ENCODE peak calls at places on chromosomes 5 and 9, in ten cellular contexts. I is RWPE1, N is fibroblast of mammary gland, E is endodermal cell, U is GM20000, J is mucosa of descending colon, S is transverse colon, H is Calu3, V is astrocyte of the cerebellum, A is GM10248. F is an unnamed sample.

GRCh38 chr5:102807878-102808502 is 52.9 kb downstream of the PAM start:
- DNase-seq in S (peak), J (no peak), E (peak), V (peak), A (no peak), I (no peak), H (no peak), N (peak), U (no peak), F (no peak)

GRCh38 chr9:114968710-114969109 is 38.3 kb upstream of the TNFSF8 start:
- DNase-seq in V (peak), E (peak), U (peak), I (peak), S (no peak), J (no peak), N (peak), A (no peak), H (no peak), F (peak)

GRCh38 chr5:162214551-162214950 is 147.0 kb downstream of the GABRG2 start:
- DNase-seq in A (no peak), S (no peak), I (no peak), U (no peak), V (no peak), H (no peak), E (no peak), N (no peak), J (no peak), F (no peak)

GRCh38 chr9:74940600-74940999 is 12.1 kb downstream of the C9orf40 start:
- DNase-seq in N (peak), I (no peak), V (no peak), S (peak), U (no peak), H (no peak), E (no peak), J (no peak), A (no peak), F (no peak)

GRCh38 chr5:5637163-5637562 is 214.7 kb downstream of the ICE1 start:
- DNase-seq in A (no peak), U (no peak), I (no peak), V (no peak), N (no peak), S (no peak), E (no peak), J (no peak), H (no peak), F (no peak)

GRCh38 chr5:72160959-72161358 is 53.7 kb downstream of the MAP1B start:
- DNase-seq in V (no peak), S (no peak), A (no peak), U (no peak), N (peak), H (no peak), J (no peak), E (no peak), I (no peak), F (no peak)

GRCh38 chr5:54159153-54159836 is 151.1 kb downstream of the ARL15 start:
- DNase-seq in U (peak), V (no peak), E (no peak), S (no peak), J (no peak), N (peak), H (no peak), I (no peak), A (no peak), F (no peak)

GRCh38 chr5:179427032-179427675 is 81.9 kb upstream of the ADAMTS2 start:
- DNase-seq in I (no peak), H (no peak), E (no peak), J (no peak), S (no peak), N (no peak), A (no peak), U (no peak), V (no peak), F (no peak)

GRCh38 chr9:21970800-21971620 is 23.2 kb downstream of the CDKN2A start:
- DNase-seq in I (no peak), J (no peak), H (no peak), U (no peak), A (no peak), N (no peak), E (peak), S (no peak), V (no peak), F (no peak)
- TF ChIP-seq CTCF in I (no peak), J (no peak), H (no peak), U (no peak), A (no peak), N (no peak), E (no peak), S (no peak), V (no peak), F (no peak)

GRCh38 chr5:66830636-66831035 is 234.4 kb downstream of the MAST4 start:
- DNase-seq in J (no peak), S (no peak), H (no peak), E (no peak), U (no peak), N (no peak), V (no peak), A (no peak), I (no peak), F (no peak)
- TF ChIP-seq CTCF in J (no peak), S (no peak), H (no peak), E (no peak), U (no peak), N (peak), V (no peak), A (no peak), I (peak), F (no peak)

GRCh38 chr9:132200706-132201105 is 38.8 kb downstream of the NTNG2 start:
- DNase-seq in U (no peak), A (no peak), I (no peak), S (no peak), H (no peak), N (no peak), V (no peak), J (no peak), E (no peak), F (no peak)

GRCh38 chr9:132204883-132205282 is 43.0 kb downstream of the NTNG2 start:
- DNase-seq in J (no peak), S (no peak), I (no peak), V (no peak), E (no peak), H (no peak), N (no peak), A (no peak), U (no peak), F (no peak)

GRCh38 chr9:132199056-132199455 is 37.2 kb downstream of the NTNG2 start:
- DNase-seq in H (no peak), V (no peak), I (no peak), N (no peak), A (no peak), U (no peak), J (no peak), E (no peak), S (no peak), F (no peak)

GRCh38 chr9:132201139-132201538 is 39.3 kb downstream of the NTNG2 start:
- DNase-seq in S (no peak), J (no peak), N (no peak), H (no peak), E (no peak), A (no peak), V (no peak), I (no peak), U (no peak), F (no peak)

DNA sequence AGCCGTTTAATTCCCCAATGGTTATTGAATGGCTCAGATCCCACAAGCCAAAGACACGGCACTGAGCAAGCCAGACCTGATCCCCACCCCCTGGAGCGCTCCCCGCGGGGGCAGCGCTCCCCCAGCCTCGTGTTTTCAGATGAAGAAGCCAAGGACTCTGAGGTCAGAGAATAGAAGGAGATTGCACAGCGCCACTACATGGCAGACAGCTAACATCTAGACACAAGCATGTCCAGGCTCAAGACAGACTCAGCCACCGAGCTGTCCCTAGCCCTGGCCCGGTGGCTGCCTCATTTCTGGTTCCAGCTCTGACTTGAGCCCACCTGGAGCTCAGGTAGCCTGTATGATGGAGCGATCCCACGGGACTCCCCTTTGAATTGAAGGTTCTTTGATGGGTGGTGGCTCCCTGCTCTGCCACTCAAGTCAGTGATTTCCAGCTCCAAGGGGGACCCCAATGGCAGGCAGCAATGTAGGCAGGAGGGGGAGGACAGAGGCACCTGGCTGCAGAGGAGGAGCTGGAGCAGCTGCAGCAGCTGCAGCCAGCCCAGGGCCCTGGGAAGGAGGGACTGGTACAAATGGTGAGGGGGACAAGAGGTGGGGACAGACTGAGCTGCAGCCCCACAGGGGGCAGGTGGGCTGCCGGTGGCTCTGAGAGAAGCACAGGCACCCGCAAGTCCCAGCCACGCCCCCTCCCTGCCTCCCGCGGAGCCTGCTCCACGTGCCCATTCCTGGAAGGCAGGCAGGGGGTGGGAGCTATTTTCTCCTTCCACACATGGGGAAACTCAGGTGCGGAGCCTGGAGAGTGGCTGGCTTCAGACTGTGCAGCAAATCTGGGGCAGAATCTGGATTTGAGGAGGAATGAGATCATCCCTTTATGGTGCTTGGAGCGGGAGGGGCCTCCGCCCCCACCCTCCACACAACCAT is 40.2 kb downstream of the NTNG2 start:
- DNase-seq in S (no peak), N (no peak), I (no peak), E (peak), V (no peak), J (no peak), U (no peak), H (no peak), A (no peak), F (no peak)
- TF ChIP-seq CTCF in S (no peak), N (no peak), I (no peak), E (no peak), V (no peak), J (no peak), U (no peak), H (no peak), A (no peak), F (peak)

DNA sequence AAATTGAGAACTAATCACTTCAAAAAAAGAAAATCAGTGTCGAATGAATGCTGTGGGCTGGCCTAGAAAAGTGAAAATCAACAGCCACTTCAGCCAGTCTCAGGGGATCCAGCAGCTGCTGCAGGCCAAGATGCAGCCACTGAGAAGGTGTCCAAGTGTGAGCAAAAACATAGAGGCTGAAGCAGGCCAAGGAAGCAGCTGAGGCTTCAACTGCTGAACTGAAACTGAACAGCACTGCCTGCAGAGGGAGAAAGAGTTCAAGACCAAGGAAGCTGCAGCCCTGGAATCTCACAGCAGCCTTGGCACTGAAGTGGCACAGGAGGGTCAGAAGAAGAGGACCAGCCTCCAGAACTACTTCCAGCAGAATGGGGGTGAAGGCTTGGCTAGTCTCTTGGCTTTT is 15.8 kb upstream of the SLC36A3 start:
- DNase-seq in J (no peak), U (peak), S (peak), E (peak), I (no peak), H (peak), N (peak), A (peak), V (no peak), F (peak)
- TF ChIP-seq CTCF in J (no peak), U (peak), S (no peak), E (peak), I (no peak), H (no peak), N (peak), A (peak), V (peak), F (peak)

GRCh38 chr9:83219154-83219923 is 156.4 kb upstream of the RASEF start:
- DNase-seq in J (peak), U (peak), S (peak), V (peak), H (peak), A (peak), N (peak), I (peak), E (peak), F (peak)
- TF ChIP-seq CTCF in J (peak), U (peak), S (peak), V (peak), H (peak), A (no peak), N (peak), I (peak), E (peak), F (peak)

DNA sequence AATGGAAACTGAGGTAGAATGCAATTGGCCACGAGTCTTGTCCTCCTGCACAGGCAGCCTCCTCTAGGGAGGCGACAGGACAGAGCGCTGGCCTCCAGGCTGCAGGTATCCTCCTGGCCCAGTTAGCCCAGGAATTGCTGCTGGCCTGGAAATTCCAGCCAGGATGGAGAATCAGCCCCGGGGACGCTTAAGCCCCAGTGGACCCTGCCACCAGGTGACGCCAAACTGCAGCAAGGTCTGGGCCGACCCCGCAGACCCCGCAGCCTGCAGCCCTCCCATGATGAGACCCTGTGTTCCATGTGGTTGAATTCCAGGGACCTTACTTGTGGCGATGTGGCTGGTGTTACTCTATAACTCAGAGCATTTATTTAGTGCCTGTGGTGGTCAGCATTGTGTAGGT is 7.3 kb downstream of the CACFD1 start:
- DNase-seq in I (no peak), U (no peak), H (no peak), E (peak), N (no peak), S (no peak), V (no peak), J (no peak), A (no peak), F (no peak)
- TF ChIP-seq CTCF in I (no peak), U (no peak), H (no peak), E (peak), N (no peak), S (no peak), V (no peak), J (no peak), A (no peak), F (peak)

GRCh38 chr5:169268019-169268418 is 32.9 kb downstream of the SLIT3 start:
- DNase-seq in E (no peak), U (no peak), H (no peak), J (no peak), N (peak), V (no peak), I (peak), S (no peak), A (no peak), F (no peak)

GRCh38 chr5:169263591-169263990 is 37.3 kb downstream of the SLIT3 start:
- DNase-seq in S (no peak), U (no peak), V (no peak), I (no peak), A (no peak), J (no peak), N (no peak), E (no peak), H (no peak), F (no peak)

GRCh38 chr5:169270827-169271226 is 30.1 kb downstream of the SLIT3 start:
- DNase-seq in V (no peak), U (no peak), S (no peak), H (no peak), A (no peak), I (no peak), J (no peak), N (no peak), E (no peak), F (no peak)

DNA sequence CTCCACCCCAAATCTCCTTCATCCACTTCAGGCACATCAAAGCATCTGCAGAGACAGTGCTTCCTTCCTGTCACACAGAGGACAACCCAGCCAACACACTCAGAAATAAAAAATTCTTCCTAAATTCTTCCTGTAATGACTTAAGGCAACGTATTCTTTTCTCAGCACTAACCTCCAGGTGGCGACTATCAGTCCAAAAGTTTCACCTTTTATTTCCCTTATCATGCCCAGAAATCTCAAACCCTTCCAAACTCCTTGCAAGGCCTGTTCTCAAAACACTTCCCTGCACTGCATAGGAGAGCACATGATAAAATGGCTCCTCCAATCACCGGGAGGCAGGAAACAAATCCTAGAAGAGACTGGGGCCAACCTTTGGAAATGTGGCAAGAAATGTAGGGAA is 35.1 kb downstream of the SLIT3 start:
- DNase-seq in N (peak), V (no peak), U (no peak), E (no peak), A (no peak), J (no peak), S (no peak), I (peak), H (no peak), F (no peak)
- TF ChIP-seq CTCF in N (peak), V (peak), U (no peak), E (peak), A (peak), J (no peak), S (no peak), I (no peak), H (peak), F (peak)

GRCh38 chr9:13278368-13279246 is 885 bp downstream of the MPDZ start:
- DNase-seq in U (no peak), S (peak), H (no peak), N (peak), J (peak), E (peak), I (peak), V (peak), A (no peak), F (peak)
- TF ChIP-seq CTCF in U (no peak), S (no peak), H (no peak), N (no peak), J (no peak), E (peak), I (no peak), V (peak), A (no peak), F (no peak)

DNA sequence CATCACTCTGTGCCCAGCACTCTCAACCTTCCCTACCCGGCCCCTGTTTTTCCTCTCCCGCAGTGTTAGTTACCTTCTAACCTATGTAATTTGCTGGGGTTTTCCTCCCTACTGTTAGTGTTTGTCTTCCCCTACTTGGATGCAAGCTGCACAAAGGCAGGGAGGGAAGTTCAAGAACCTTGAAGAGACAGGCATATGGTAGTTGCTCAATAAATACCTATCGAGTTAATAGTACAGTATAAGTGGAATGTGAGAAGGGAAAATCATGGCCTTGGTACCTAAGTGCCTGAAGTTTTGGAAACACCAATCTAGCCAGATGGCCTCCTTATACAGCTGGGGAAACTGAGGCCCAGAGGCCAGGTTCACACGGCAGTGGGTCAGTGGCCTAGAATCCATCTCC is 24.2 kb downstream of the PDGFRB start:
- DNase-seq in U (no peak), E (no peak), N (no peak), H (no peak), S (no peak), A (no peak), J (no peak), I (no peak), V (no peak), F (no peak)
- TF ChIP-seq CTCF in U (no peak), E (no peak), N (no peak), H (no peak), S (no peak), A (no peak), J (no peak), I (no peak), V (no peak), F (no peak)